ENCODE peak calls at places on chromosome 19, in eight cellular contexts. I is occipital lobe; D is endothelial cell; J is nephron progenitor cell; W is heart right ventricle; V is NCI-H1048; K is central memory CD8-positive, alpha-beta T cell; Z is activated T-cell treated with anti-CD3 and anti-CD28 coated beads for 1 hour. N is an unnamed sample.

GRCh38 chr19:12513531-12514061 is 29.0 kb upstream of the ZNF709 start:
- DNase-seq in I (peak; percentile 33), D (no peak), J (no peak), W (peak; percentile 17), V (no peak), K (no peak), Z (no peak), N (no peak)

GRCh38 chr19:31554360-31554759 is 205.1 kb upstream of the TSHZ3 start:
- DNase-seq in I (no peak), D (no peak), J (no peak), W (no peak), V (no peak), K (no peak), Z (no peak), N (no peak)

GRCh38 chr19:3586124-3586626 is 897 bp downstream of the GIPC3 start:
- DNase-seq in I (no peak), D (peak; percentile 61), J (peak; percentile 64), W (no peak), V (no peak), K (no peak), Z (peak; percentile 46), N (no peak)

GRCh38 chr19:34676697-34677385 is at the start of gene SCGB2B2:
- DNase-seq in I (peak; percentile 91), D (no peak), J (no peak), W (no peak), V (no peak), K (no peak), Z (no peak), N (peak; percentile 91)

GRCh38 chr19:14509382-14509781 is 8.8 kb downstream of the DNAJB1 start:
- DNase-seq in I (no peak), D (no peak), J (no peak), W (no peak), V (no peak), K (no peak), Z (no peak), N (no peak)

GRCh38 chr19:4474504-4475136 is 2.5 kb downstream of the HDGFL2 start:
- DNase-seq in I (peak; percentile 44), D (peak; percentile 66), J (peak; percentile 74), W (no peak), V (peak; percentile 58), K (no peak), Z (no peak), N (no peak)

GRCh38 chr19:11304936-11305335 is 9.0 kb downstream of the TSPAN16 start:
- DNase-seq in I (no peak), D (no peak), J (no peak), W (no peak), V (no peak), K (no peak), Z (no peak), N (no peak)

GRCh38 chr19:31356587-31357314 is 7.5 kb upstream of the TSHZ3 start:
- DNase-seq in I (no peak), D (peak; percentile 66), J (peak; percentile 60), W (peak; percentile 51), V (peak; percentile 59), K (no peak), Z (peak; percentile 48), N (no peak)

GRCh38 chr19:1302534-1303239 is 17.0 kb downstream of the EFNA2 start:
- DNase-seq in I (peak; percentile 26), D (no peak), J (no peak), W (no peak), V (no peak), K (no peak), Z (no peak), N (no peak)

GRCh38 chr19:35438527-35438926 is 9.5 kb upstream of the FFAR2 start:
- DNase-seq in I (no peak), D (no peak), J (no peak), W (no peak), V (no peak), K (no peak), Z (no peak), N (no peak)

GRCh38 chr19:15863272-15863671 is 34.6 kb downstream of the CYP4F2 start:
- DNase-seq in I (no peak), D (no peak), J (no peak), W (no peak), V (no peak), K (no peak), Z (no peak), N (no peak)

GRCh38 chr19:29851769-29852521 is 40.2 kb downstream of the CCNE1 start:
- DNase-seq in I (no peak), D (no peak), J (no peak), W (no peak), V (no peak), K (no peak), Z (no peak), N (no peak)

GRCh38 chr19:2171349-2172145 is 7.8 kb downstream of the DOT1L start:
- DNase-seq in I (no peak), D (peak; percentile 14), J (no peak), W (peak; percentile 68), V (no peak), K (peak; percentile 53), Z (peak; percentile 50), N (no peak)

GRCh38 chr19:39390460-39390758 is 497 bp downstream of the PAF1 start:
- DNase-seq in I (no peak), D (no peak), J (no peak), W (no peak), V (no peak), K (no peak), Z (peak; percentile 64), N (no peak)

GRCh38 chr19:3575260-3575741 is 2.6 kb downstream of the HMG20B start:
- DNase-seq in I (no peak), D (peak; percentile 49), J (peak; percentile 45), W (no peak), V (no peak), K (no peak), Z (no peak), N (no peak)

GRCh38 chr19:45206328-45206727 is 27.7 kb downstream of the BLOC1S3 start:
- DNase-seq in I (no peak), D (no peak), J (no peak), W (no peak), V (no peak), K (no peak), Z (no peak), N (no peak)

GRCh38 chr19:6103217-6103644 is 7.1 kb downstream of the RFX2 start:
- DNase-seq in I (no peak), D (no peak), J (no peak), W (peak; percentile 61), V (no peak), K (no peak), Z (no peak), N (no peak)

GRCh38 chr19:10009269-10009665 is 1.0 kb downstream of the COL5A3 start:
- DNase-seq in I (no peak), D (peak; percentile 64), J (peak; percentile 92), W (peak; percentile 86), V (no peak), K (no peak), Z (peak; percentile 17), N (peak; percentile 86)

GRCh38 chr19:46132508-46133100 is 8.1 kb upstream of the IGFL3 start:
- DNase-seq in I (no peak), D (no peak), J (no peak), W (no peak), V (no peak), K (no peak), Z (no peak), N (no peak)

GRCh38 chr19:53182202-53182601 is 11.0 kb downstream of the ZNF665 start:
- DNase-seq in I (no peak), D (no peak), J (no peak), W (no peak), V (no peak), K (no peak), Z (no peak), N (no peak)

GRCh38 chr19:44602071-44602470 is 11.3 kb upstream of the IGSF23 start:
- DNase-seq in I (no peak), D (no peak), J (no peak), W (no peak), V (peak; percentile 74), K (no peak), Z (no peak), N (no peak)

GRCh38 chr19:39795001-39795400 is 16.3 kb downstream of the LEUTX start:
- DNase-seq in I (no peak), D (no peak), J (no peak), W (no peak), V (no peak), K (no peak), Z (no peak), N (no peak)

GRCh38 chr19:37905936-37906867 is at the start of gene WDR87:
- DNase-seq in I (no peak), D (peak; percentile 74), J (peak; percentile 83), W (peak; percentile 33), V (no peak), K (no peak), Z (peak; percentile 19), N (no peak)

GRCh38 chr19:50658438-50659317 is 9.4 kb downstream of the C19orf81 start:
- DNase-seq in I (peak; percentile 83), D (peak; percentile 51), J (peak; percentile 96), W (peak; percentile 68), V (peak; percentile 43), K (no peak), Z (peak; percentile 25), N (no peak)

N was measured in suprapubic skin.